ENCODE peak calls at places on chromosome 10, in four cellular contexts. One of them, this sample, is unnamed.

GRCh38 chr10:108388716-108389115 is 1224.2 kb upstream of the SORCS1 start:
- DNase-seq in H1: no peak
- DNase-seq in H9: no peak
- DNase-seq in mesendoderm: no peak
- DNase-seq in this sample: no peak

GRCh38 chr10:44993226-44993921 is 7.3 kb upstream of the ZNF22 start:
- DNase-seq in H1: no peak
- DNase-seq in H9: no peak
- DNase-seq in mesendoderm: no peak
- DNase-seq in this sample: no peak

GRCh38 chr10:64091889-64092288 is 570.7 kb downstream of the REEP3 start:
- DNase-seq in H1: no peak
- DNase-seq in H9: no peak
- DNase-seq in mesendoderm: peak
- DNase-seq in this sample: no peak

GRCh38 chr10:117373848-117374505 is 1.3 kb downstream of the PDZD8 start:
- DNase-seq in H1: no peak
- DNase-seq in H9: peak
- DNase-seq in mesendoderm: peak
- DNase-seq in this sample: peak

GRCh38 chr10:3500408-3500856 is 284.6 kb downstream of the KLF6 start:
- DNase-seq in H1: no peak
- DNase-seq in H9: peak
- DNase-seq in mesendoderm: peak
- DNase-seq in this sample: peak

GRCh38 chr10:118670472-118671124 is 75.2 kb upstream of the PRLHR start:
- DNase-seq in H9: no peak
- DNase-seq in H1: no peak
- DNase-seq in mesendoderm: no peak
- DNase-seq in this sample: no peak

GRCh38 chr10:79404231-79404609 is 41.2 kb downstream of the ZCCHC24 start:
- DNase-seq in H9: no peak
- DNase-seq in H1: no peak
- DNase-seq in mesendoderm: peak
- DNase-seq in this sample: peak

GRCh38 chr10:77770868-77771175 is 133.2 kb upstream of the KCNMA1 start:
- DNase-seq in H9: no peak
- DNase-seq in mesendoderm: no peak
- DNase-seq in H1: no peak
- DNase-seq in this sample: no peak

GRCh38 chr10:69696073-69696731 is 66.2 kb downstream of the FAM241B start:
- DNase-seq in mesendoderm: peak
- DNase-seq in H1: peak
- DNase-seq in H9: peak
- DNase-seq in this sample: peak

GRCh38 chr10:58264780-58265179 is 2.9 kb downstream of the IPMK start:
- DNase-seq in H1: no peak
- DNase-seq in H9: no peak
- DNase-seq in mesendoderm: peak
- DNase-seq in this sample: no peak

GRCh38 chr10:119025336-119025735 is 4.2 kb upstream of the NANOS1 start:
- DNase-seq in mesendoderm: peak
- DNase-seq in H9: no peak
- DNase-seq in H1: no peak
- DNase-seq in this sample: peak

GRCh38 chr10:78212786-78213175 is 179.1 kb downstream of the RPS24 start:
- DNase-seq in H1: no peak
- DNase-seq in H9: no peak
- DNase-seq in mesendoderm: no peak
- DNase-seq in this sample: no peak

GRCh38 chr10:7891634-7892033 is 73.3 kb downstream of the TAF3 start:
- DNase-seq in H1: no peak
- DNase-seq in H9: no peak
- DNase-seq in mesendoderm: no peak
- DNase-seq in this sample: peak

GRCh38 chr10:113712755-113713154 is 33.0 kb downstream of the CASP7 start:
- DNase-seq in mesendoderm: peak
- DNase-seq in H9: peak
- DNase-seq in H1: peak
- DNase-seq in this sample: no peak

GRCh38 chr10:86952106-86952505 is 5.3 kb downstream of the MMRN2 start:
- DNase-seq in mesendoderm: no peak
- DNase-seq in H1: no peak
- DNase-seq in H9: no peak
- DNase-seq in this sample: no peak

GRCh38 chr10:87862644-87863101 is 660 bp downstream of the KLLN start:
- DNase-seq in H9: no peak
- DNase-seq in H1: no peak
- DNase-seq in mesendoderm: peak
- DNase-seq in this sample: peak

GRCh38 chr10:21084700-21085099 is 187.6 kb upstream of the NEBL start:
- DNase-seq in mesendoderm: no peak
- DNase-seq in H1: no peak
- DNase-seq in H9: no peak
- DNase-seq in this sample: no peak

GRCh38 chr10:63887026-63887589 is 365.9 kb downstream of the REEP3 start:
- DNase-seq in H1: peak
- DNase-seq in H9: peak
- DNase-seq in mesendoderm: peak
- DNase-seq in this sample: no peak

GRCh38 chr10:110530131-110530831 is 32.6 kb downstream of the DUSP5 start:
- DNase-seq in H9: peak
- DNase-seq in H1: peak
- DNase-seq in mesendoderm: peak
- DNase-seq in this sample: no peak

GRCh38 chr10:60237977-60238376 is 151.7 kb downstream of the ANK3 start:
- DNase-seq in H1: no peak
- DNase-seq in H9: no peak
- DNase-seq in mesendoderm: no peak
- DNase-seq in this sample: peak
- H3K56ac ChIP-seq in H1: no peak
- H3K56ac ChIP-seq in H9: no peak
- H3K56ac ChIP-seq in mesendoderm: no peak
- H3K56ac ChIP-seq in this sample: no peak

DNA sequence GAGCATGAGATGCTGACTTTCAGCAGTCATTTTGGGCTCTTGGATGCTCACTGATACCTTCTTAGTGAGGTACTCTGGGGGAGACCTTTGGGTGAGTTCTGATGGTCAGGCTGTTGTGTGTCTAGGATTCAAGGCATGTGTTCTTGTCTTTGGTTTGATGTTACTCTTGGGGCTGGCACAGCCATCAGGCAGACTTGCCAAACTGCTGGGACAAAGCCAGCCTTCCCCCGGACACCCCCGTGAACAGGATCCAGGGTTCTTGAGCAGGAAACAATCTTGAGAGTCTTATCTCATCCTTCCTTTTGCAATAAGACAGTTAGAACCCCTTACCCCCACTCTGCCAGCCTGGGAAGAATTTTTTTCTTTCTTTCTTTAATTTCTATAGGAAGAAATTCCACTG is 42.2 kb downstream of the SUFU start:
- DNase-seq in H9: no peak
- DNase-seq in H1: no peak
- DNase-seq in mesendoderm: no peak
- DNase-seq in this sample: no peak
- H3K56ac ChIP-seq in H9: no peak
- H3K56ac ChIP-seq in H1: no peak
- H3K56ac ChIP-seq in mesendoderm: no peak
- H3K56ac ChIP-seq in this sample: no peak

GRCh38 chr10:83287374-83287773 is 851.9 kb upstream of the GHITM start:
- DNase-seq in H1: no peak
- DNase-seq in H9: no peak
- DNase-seq in mesendoderm: no peak
- DNase-seq in this sample: no peak
- H3K56ac ChIP-seq in H1: no peak
- H3K56ac ChIP-seq in H9: no peak
- H3K56ac ChIP-seq in mesendoderm: no peak
- H3K56ac ChIP-seq in this sample: no peak

GRCh38 chr10:48404646-48405045 is 98.2 kb downstream of the MAPK8 start:
- DNase-seq in H9: no peak
- DNase-seq in mesendoderm: no peak
- DNase-seq in H1: no peak
- DNase-seq in this sample: peak
- H3K56ac ChIP-seq in H9: no peak
- H3K56ac ChIP-seq in mesendoderm: no peak
- H3K56ac ChIP-seq in H1: no peak
- H3K56ac ChIP-seq in this sample: no peak

GRCh38 chr10:131981429-131982184 is at the start of gene BNIP3:
- DNase-seq in mesendoderm: peak
- DNase-seq in H1: peak
- DNase-seq in H9: peak
- DNase-seq in this sample: peak

GRCh38 chr10:131983780-131984179 is 2.1 kb upstream of the BNIP3 start:
- DNase-seq in H9: no peak
- DNase-seq in mesendoderm: no peak
- DNase-seq in H1: no peak
- DNase-seq in this sample: peak

GRCh38 chr10:131982796-131983195 is 1.1 kb upstream of the BNIP3 start:
- DNase-seq in H1: no peak
- DNase-seq in H9: no peak
- DNase-seq in mesendoderm: no peak
- DNase-seq in this sample: no peak

GRCh38 chr10:131980757-131981428 is 830 bp downstream of the BNIP3 start:
- DNase-seq in H9: peak
- DNase-seq in mesendoderm: peak
- DNase-seq in H1: no peak
- DNase-seq in this sample: no peak

GRCh38 chr10:131982185-131982756 is 548 bp upstream of the BNIP3 start:
- DNase-seq in H9: no peak
- DNase-seq in mesendoderm: no peak
- DNase-seq in H1: no peak
- DNase-seq in this sample: no peak
- H3K56ac ChIP-seq in H9: no peak
- H3K56ac ChIP-seq in mesendoderm: peak
- H3K56ac ChIP-seq in H1: no peak
- H3K56ac ChIP-seq in this sample: no peak

DNA sequence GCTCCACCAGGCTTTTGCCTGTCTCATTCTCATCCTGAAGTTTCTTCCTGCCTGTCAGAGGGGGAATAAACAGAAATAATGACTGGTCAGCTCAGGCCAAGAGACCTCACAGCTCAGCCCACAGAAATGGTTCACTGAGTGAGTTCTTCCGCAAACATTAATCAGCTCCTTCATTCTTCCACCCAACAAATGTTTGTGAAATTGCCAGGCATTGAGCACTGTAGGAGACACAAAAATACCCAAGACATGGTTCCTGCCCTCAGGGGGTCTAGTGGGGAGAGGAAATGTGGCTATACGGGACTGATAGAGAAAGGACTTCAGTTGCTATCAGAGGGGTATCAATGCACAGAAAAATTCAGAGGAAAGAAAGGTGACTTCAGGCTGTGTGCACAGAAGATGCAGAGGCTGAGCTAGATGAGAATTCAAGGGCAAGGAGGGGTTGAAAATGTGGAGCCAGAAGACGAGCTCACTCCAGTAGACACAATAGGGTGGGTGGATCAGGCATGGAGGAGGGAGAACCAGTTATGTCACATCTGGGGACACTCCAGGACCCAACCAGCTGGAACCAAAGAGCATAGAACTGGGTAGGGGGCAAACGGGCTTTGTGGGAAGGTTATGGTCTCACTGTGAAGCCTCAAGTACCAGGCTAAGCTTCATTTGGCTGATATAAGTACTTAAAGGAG is 20.9 kb downstream of the MYOF start:
- DNase-seq in H1: no peak
- DNase-seq in mesendoderm: no peak
- DNase-seq in H9: no peak
- DNase-seq in this sample: peak
- H3K56ac ChIP-seq in H1: no peak
- H3K56ac ChIP-seq in mesendoderm: peak
- H3K56ac ChIP-seq in H9: no peak
- H3K56ac ChIP-seq in this sample: peak

GRCh38 chr10:124719213-124719851 is 24.8 kb downstream of the FAM53B start:
- DNase-seq in H1: no peak
- DNase-seq in H9: no peak
- DNase-seq in mesendoderm: peak
- DNase-seq in this sample: peak

GRCh38 chr10:124721295-124722052 is 22.7 kb downstream of the FAM53B start:
- DNase-seq in H9: no peak
- DNase-seq in H1: no peak
- DNase-seq in mesendoderm: no peak
- DNase-seq in this sample: no peak

GRCh38 chr10:124717358-124717757 is 26.8 kb downstream of the FAM53B start:
- DNase-seq in H1: no peak
- DNase-seq in H9: no peak
- DNase-seq in mesendoderm: no peak
- DNase-seq in this sample: no peak

GRCh38 chr10:124715479-124715878 is 28.7 kb downstream of the FAM53B start:
- DNase-seq in H1: no peak
- DNase-seq in mesendoderm: no peak
- DNase-seq in H9: no peak
- DNase-seq in this sample: no peak

GRCh38 chr10:124717911-124718734 is 26.1 kb downstream of the FAM53B start:
- DNase-seq in mesendoderm: no peak
- DNase-seq in H9: no peak
- DNase-seq in H1: no peak
- DNase-seq in this sample: no peak
- H3K56ac ChIP-seq in mesendoderm: no peak
- H3K56ac ChIP-seq in H9: no peak
- H3K56ac ChIP-seq in H1: no peak
- H3K56ac ChIP-seq in this sample: no peak

GRCh38 chr10:133164816-133165555 is 5.0 kb downstream of the KNDC1 start:
- DNase-seq in mesendoderm: no peak
- DNase-seq in H9: no peak
- DNase-seq in H1: no peak
- DNase-seq in this sample: no peak
- H3K56ac ChIP-seq in mesendoderm: no peak
- H3K56ac ChIP-seq in H9: no peak
- H3K56ac ChIP-seq in H1: no peak
- H3K56ac ChIP-seq in this sample: no peak

DNA sequence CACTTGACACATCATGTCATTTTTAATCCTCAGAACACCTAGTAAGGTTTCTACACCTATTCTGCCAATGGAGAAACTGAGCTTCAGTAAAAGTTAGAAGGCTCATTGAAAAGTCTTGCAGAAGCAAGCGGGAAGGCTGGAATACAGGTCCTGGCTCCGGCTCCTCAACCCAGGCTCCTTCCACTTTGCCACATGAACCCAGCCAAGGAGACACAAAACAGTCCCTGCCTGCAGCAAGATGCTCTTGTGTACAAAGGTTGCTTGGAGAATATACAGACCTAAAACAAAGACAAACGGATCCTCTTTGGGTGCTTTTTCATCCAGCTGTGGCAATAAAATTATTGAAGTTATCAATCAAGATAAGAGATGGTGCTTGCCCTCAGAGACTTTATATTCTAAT is 106.8 kb downstream of the SORBS1 start:
- DNase-seq in H1: no peak
- DNase-seq in mesendoderm: no peak
- DNase-seq in H9: no peak
- DNase-seq in this sample: no peak
- H3K56ac ChIP-seq in H1: no peak
- H3K56ac ChIP-seq in mesendoderm: no peak
- H3K56ac ChIP-seq in H9: no peak
- H3K56ac ChIP-seq in this sample: no peak

DNA sequence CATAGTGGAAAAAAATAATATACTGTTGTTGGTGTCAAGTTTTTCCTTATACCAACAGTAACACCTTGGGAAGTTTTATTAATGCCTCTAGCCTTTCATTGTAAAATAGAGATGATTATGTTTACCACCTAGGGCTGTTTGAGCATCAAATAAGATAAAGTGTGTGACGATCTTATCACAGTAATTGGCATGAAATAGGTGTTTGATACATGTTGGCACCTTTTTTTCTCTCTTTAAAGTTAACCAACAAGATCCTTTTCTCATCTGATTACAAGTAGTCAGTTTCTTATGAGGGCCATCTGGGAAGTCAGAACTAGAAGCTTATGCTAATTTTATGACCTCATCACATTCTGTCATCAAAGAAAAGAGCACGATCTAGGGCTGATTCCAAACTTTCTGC is 669.5 kb downstream of the CCSER2 start:
- DNase-seq in H1: no peak
- DNase-seq in H9: no peak
- DNase-seq in mesendoderm: peak
- DNase-seq in this sample: no peak
- H3K56ac ChIP-seq in H1: no peak
- H3K56ac ChIP-seq in H9: no peak
- H3K56ac ChIP-seq in mesendoderm: no peak
- H3K56ac ChIP-seq in this sample: no peak

This sample was measured in IMR-90.